ENCODE peak calls at places on chromosomes 7 and 10, in four cellular contexts. Q is mesothelial cell of epicardium, S is thoracic aorta, A is heart left ventricle. U is an unnamed sample.

GRCh38 chr7:24318326-24318725 is 34.3 kb downstream of the NPY start:
- DNase-seq in Q (no peak), S (no peak), A (no peak), U (no peak)

GRCh38 chr10:99292159-99292558 is 37.0 kb upstream of the CNNM1 start:
- DNase-seq in Q (no peak), S (no peak), A (no peak), U (no peak)

GRCh38 chr10:130179640-130180039 is 43.4 kb downstream of the GLRX3 start:
- DNase-seq in Q (no peak), S (no peak), A (no peak), U (no peak)

GRCh38 chr7:33155811-33156210 is 26.4 kb downstream of the BBS9 start:
- DNase-seq in Q (no peak), S (no peak), A (no peak), U (no peak)

GRCh38 chr10:113030453-113030852 is 80.4 kb downstream of the TCF7L2 start:
- DNase-seq in Q (no peak), S (no peak), A (no peak), U (no peak)

GRCh38 chr7:33624172-33624571 is 281.2 kb upstream of the BMPER start:
- DNase-seq in Q (no peak), S (no peak), A (no peak), U (no peak)

GRCh38 chr10:119135517-119135890 is 30.0 kb downstream of the SFXN4 start:
- DNase-seq in Q (no peak), S (no peak), A (no peak), U (no peak)

GRCh38 chr7:2706685-2707126 is 18.7 kb downstream of the AMZ1 start:
- DNase-seq in Q (no peak), S (no peak), A (no peak), U (no peak)

GRCh38 chr10:124535731-124536495 is 74.3 kb downstream of the LHPP start:
- DNase-seq in Q (no peak), S (no peak), A (no peak), U (no peak)

GRCh38 chr10:57338823-57339558 is 928.7 kb downstream of the IPMK start:
- DNase-seq in Q (no peak), S (no peak), A (no peak), U (no peak)

GRCh38 chr10:25902002-25902401 is 32.0 kb upstream of the MYO3A start:
- DNase-seq in Q (no peak), S (no peak), A (no peak), U (no peak)

GRCh38 chr7:53315986-53316385 is 280.6 kb downstream of the POM121L12 start:
- DNase-seq in Q (peak; percentile 78), S (no peak), A (peak; percentile 68), U (peak; percentile 72)

GRCh38 chr7:87564290-87564963 is 36.3 kb downstream of the ABCB1 start:
- DNase-seq in Q (peak; percentile 40), S (no peak), A (no peak), U (no peak)

GRCh38 chr7:92685146-92686042 is 95.2 kb upstream of the FAM133B start:
- DNase-seq in Q (no peak), S (no peak), A (no peak), U (no peak)

GRCh38 chr7:138285129-138285528 is 174.9 kb upstream of the TRIM24 start:
- DNase-seq in Q (no peak), S (no peak), A (no peak), U (no peak)

GRCh38 chr10:26839966-26840627 is 20.7 kb downstream of the ABI1 start:
- DNase-seq in Q (no peak), S (no peak), A (no peak), U (no peak)

GRCh38 chr10:125768217-125768616 is 7.4 kb downstream of the MMP21 start:
- DNase-seq in Q (no peak), S (no peak), A (no peak), U (no peak)

GRCh38 chr7:5215313-5215712 is 25.3 kb downstream of the WIPI2 start:
- DNase-seq in Q (no peak), S (no peak), A (no peak), U (no peak)

GRCh38 chr7:107171496-107171895 is 2.7 kb downstream of the HBP1 start:
- DNase-seq in Q (no peak), S (no peak), A (no peak), U (no peak)

GRCh38 chr10:30413996-30414576 is 19.9 kb upstream of the MAP3K8 start:
- DNase-seq in Q (no peak), S (no peak), A (no peak), U (no peak)

GRCh38 chr7:100668069-100668449 is 5.5 kb upstream of the GNB2 start:
- DNase-seq in Q (no peak), S (no peak), A (no peak), U (no peak)

GRCh38 chr10:126088144-126088543 is 191.8 kb downstream of the FANK1 start:
- DNase-seq in Q (no peak), S (no peak), A (peak; percentile 59), U (no peak)

GRCh38 chr10:114289096-114289436 is 50.0 kb downstream of the VWA2 start:
- DNase-seq in Q (no peak), S (no peak), A (no peak), U (no peak)

GRCh38 chr7:148286150-148286549 is 304.4 kb upstream of the C7orf33 start:
- DNase-seq in Q (no peak), S (no peak), A (no peak), U (no peak)

GRCh38 chr10:122173766-122174435 is 97.2 kb upstream of the BTBD16 start:
- DNase-seq in Q (no peak), S (no peak), A (no peak), U (no peak)

GRCh38 chr10:77007836-77008235 is 629.8 kb downstream of the KCNMA1 start:
- DNase-seq in Q (no peak), S (no peak), A (no peak), U (no peak)

GRCh38 chr7:50657912-50658311 is 92.7 kb upstream of the DDC start:
- DNase-seq in Q (no peak), S (no peak), A (no peak), U (no peak)

GRCh38 chr10:44396671-44397191 is 11.8 kb upstream of the CXCL12 start:
- DNase-seq in Q (peak; percentile 22), S (no peak), A (no peak), U (no peak)

GRCh38 chr10:22152403-22152802 is 65.4 kb downstream of the EBLN1 start:
- DNase-seq in Q (no peak), S (no peak), A (no peak), U (no peak)

GRCh38 chr10:49163741-49164140 is 24.4 kb downstream of the TMEM273 start:
- DNase-seq in Q (no peak), S (no peak), A (no peak), U (no peak)

GRCh38 chr10:119118231-119118630 is 14.3 kb downstream of the DENND10 start:
- DNase-seq in Q (no peak), S (no peak), A (no peak), U (no peak)

GRCh38 chr10:7409732-7410168 is 1.1 kb downstream of the SFMBT2 start:
- DNase-seq in Q (no peak), S (no peak), A (no peak), U (no peak)

GRCh38 chr10:89119651-89120050 is 87.5 kb downstream of the CH25H start:
- DNase-seq in Q (no peak), S (no peak), A (no peak), U (no peak)

GRCh38 chr10:21888959-21889358 is 114.6 kb downstream of the DNAJC1 start:
- DNase-seq in Q (no peak), S (no peak), A (no peak), U (no peak)

GRCh38 chr10:120506674-120507073 is 49.6 kb downstream of the PLPP4 start:
- DNase-seq in Q (no peak), S (no peak), A (no peak), U (no peak)

GRCh38 chr10:94645285-94645684 is 38.2 kb upstream of the CYP2C18 start:
- DNase-seq in Q (no peak), S (no peak), A (no peak), U (no peak)

GRCh38 chr7:27459021-27459728 is 203.5 kb downstream of the HIBADH start:
- DNase-seq in Q (no peak), S (no peak), A (no peak), U (no peak)

GRCh38 chr10:61271127-61271780 is 181.9 kb downstream of the TMEM26 start:
- DNase-seq in Q (no peak), S (no peak), A (no peak), U (no peak)
- TF ChIP-seq CTCF in Q (no peak), S (no peak), A (no peak), U (no peak)

DNA sequence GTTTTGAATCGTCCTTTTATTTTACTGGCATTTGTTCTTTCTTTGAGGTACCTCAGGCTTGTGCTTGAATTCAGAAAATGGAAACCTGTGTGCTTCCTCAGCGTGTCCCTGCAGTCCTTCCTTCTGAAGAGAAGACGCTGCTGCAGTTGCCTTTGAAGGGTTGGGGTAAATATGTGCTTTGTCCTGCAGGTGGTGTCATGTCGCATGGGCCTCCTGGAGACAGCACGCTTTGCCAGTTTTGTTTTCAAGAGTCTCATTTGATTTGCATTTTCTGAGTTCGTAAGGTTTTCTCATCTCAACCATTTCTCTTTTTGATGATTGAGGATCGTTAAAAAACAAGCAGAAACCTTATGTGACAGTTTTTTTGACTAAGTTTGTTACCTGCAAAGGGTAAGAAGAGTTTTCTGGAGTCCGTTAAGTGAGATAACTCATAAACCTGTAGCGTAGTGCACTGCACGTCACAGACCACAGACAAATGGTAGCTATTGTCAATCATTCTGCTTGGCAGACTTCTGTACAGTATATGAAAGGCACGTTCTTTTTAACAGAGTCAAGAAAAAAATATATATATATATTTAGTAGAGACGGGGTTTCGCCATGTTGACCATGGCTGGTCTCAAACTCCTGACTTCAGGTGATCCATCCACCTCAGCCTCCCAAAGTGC is 57.0 kb downstream of the CDC123 start:
- DNase-seq in Q (no peak), S (no peak), A (no peak), U (no peak)
- TF ChIP-seq CTCF in Q (peak; percentile 35), S (no peak), A (no peak), U (no peak)

DNA sequence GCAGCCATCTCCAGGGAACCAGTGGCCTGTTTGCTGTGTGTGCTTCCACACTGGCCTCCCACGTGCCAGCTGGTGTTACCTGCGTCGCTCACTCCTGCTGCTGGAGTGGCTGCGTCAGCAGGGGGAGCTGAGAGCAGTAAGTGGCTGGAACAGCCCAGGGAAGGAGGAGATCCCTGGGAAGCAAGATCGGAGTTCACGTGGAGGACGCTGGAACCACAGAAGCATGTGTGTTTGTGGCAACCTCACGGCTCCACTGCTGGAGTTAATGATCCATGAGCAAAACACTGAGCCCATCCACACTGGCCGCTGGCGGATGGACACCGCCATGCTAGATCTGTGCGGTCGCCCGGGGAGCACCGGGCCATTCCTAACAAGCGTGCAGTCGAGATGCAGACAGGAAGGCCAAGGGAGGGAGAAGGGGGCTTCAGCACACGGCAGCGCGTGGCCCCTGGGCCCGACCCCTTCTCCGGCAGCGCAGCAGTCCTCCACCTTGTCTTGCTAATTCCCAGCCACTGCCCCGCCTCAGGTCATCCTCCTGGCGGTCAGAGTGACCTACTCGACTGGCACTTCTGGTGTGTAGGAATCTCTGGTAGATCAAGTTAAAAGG is 68.5 kb upstream of the EEPD1 start:
- DNase-seq in Q (peak; percentile 48), S (no peak), A (peak; percentile 47), U (no peak)
- TF ChIP-seq CTCF in Q (no peak), S (peak; percentile 19), A (peak; percentile 47), U (no peak)

GRCh38 chr10:100729877-100730738 is 15.3 kb upstream of the PAX2 start:
- DNase-seq in Q (no peak), S (no peak), A (no peak), U (no peak)

GRCh38 chr10:100734295-100735086 is 10.9 kb upstream of the PAX2 start:
- DNase-seq in Q (no peak), S (no peak), A (no peak), U (no peak)

GRCh38 chr10:100730739-100731602 is 14.4 kb upstream of the PAX2 start:
- DNase-seq in Q (no peak), S (no peak), A (no peak), U (no peak)

GRCh38 chr10:100733319-100733718 is 12.1 kb upstream of the PAX2 start:
- DNase-seq in Q (no peak), S (no peak), A (no peak), U (no peak)

GRCh38 chr10:100731603-100732596 is 13.5 kb upstream of the PAX2 start:
- DNase-seq in Q (no peak), S (no peak), A (no peak), U (no peak)
- TF ChIP-seq CTCF in Q (no peak), S (no peak), A (no peak), U (no peak)